ENCODE peak calls at places on chromosome 9, in six cellular contexts. S is stimulated activated CD4-positive, alpha-beta T cell treated with anti-CD3 and anti-CD28 coated beads, Interleukin-2, amount 100 ng/mL, for 24 hours; Y is NCI-H1092 treated with DMSO at 0.1 percent for 48 hours; N is naive thymus-derived CD4-positive, alpha-beta T cell; F is GM03348; G is activated CD8-positive, alpha-beta memory T cell treated with anti-CD3 and anti-CD28 coated beads for 4 hours. A is an unnamed sample.

GRCh38 chr9:97046228-97046627 is 7.3 kb upstream of the CTSV start:
- DNase-seq in S (no peak), Y (no peak), N (no peak), F (no peak), G (no peak), A (no peak)

GRCh38 chr9:125889122-125889523 is 141.9 kb downstream of the PBX3 start:
- DNase-seq in S (peak), Y (peak), N (no peak), F (peak), G (no peak), A (no peak)

GRCh38 chr9:18910435-18910834 is 122.6 kb downstream of the SAXO1 start:
- DNase-seq in S (no peak), Y (peak), N (no peak), F (no peak), G (no peak), A (no peak)

GRCh38 chr9:28158451-28158850 is 585.2 kb upstream of the C9orf72 start:
- DNase-seq in S (no peak), Y (no peak), N (no peak), F (no peak), G (no peak), A (no peak)

GRCh38 chr9:5511476-5511875 is 1.1 kb downstream of the PDCD1LG2 start:
- DNase-seq in S (no peak), Y (peak), N (no peak), F (no peak), G (no peak), A (no peak)

GRCh38 chr9:87950765-87951488 is 23.4 kb downstream of the CDK20 start:
- DNase-seq in S (no peak), Y (peak), N (no peak), F (peak), G (no peak), A (no peak)

GRCh38 chr9:110546411-110546871 is 33.1 kb downstream of the SVEP1 start:
- DNase-seq in S (no peak), Y (no peak), N (no peak), F (no peak), G (no peak), A (no peak)

GRCh38 chr9:130433947-130434262 is 10.9 kb upstream of the ASS1 start:
- DNase-seq in S (no peak), Y (no peak), N (no peak), F (no peak), G (no peak), A (no peak)

GRCh38 chr9:112332977-112333638 is at the start of gene PTBP3:
- DNase-seq in S (peak), Y (peak), N (peak), F (peak), G (peak), A (peak)

GRCh38 chr9:72913382-72914009 is 39.4 kb downstream of the ALDH1A1 start:
- DNase-seq in S (no peak), Y (no peak), N (no peak), F (no peak), G (no peak), A (no peak)

GRCh38 chr9:118578467-118578866 is 790.8 kb downstream of the BRINP1 start:
- DNase-seq in S (no peak), Y (no peak), N (no peak), F (peak), G (no peak), A (no peak)

GRCh38 chr9:127949827-127950512 is 12.3 kb upstream of the DPM2 start:
- DNase-seq in S (no peak), Y (no peak), N (no peak), F (no peak), G (no peak), A (no peak)

GRCh38 chr9:121390372-121390771 is 20.3 kb upstream of the STOM start:
- DNase-seq in S (no peak), Y (no peak), N (no peak), F (no peak), G (no peak), A (no peak)

GRCh38 chr9:37001461-37001860 is 32.6 kb downstream of the PAX5 start:
- DNase-seq in S (no peak), Y (no peak), N (no peak), F (no peak), G (no peak), A (no peak)

GRCh38 chr9:95715911-95716435 is 159.5 kb upstream of the ERCC6L2 start:
- DNase-seq in S (no peak), Y (peak), N (no peak), F (no peak), G (no peak), A (no peak)

GRCh38 chr9:134620751-134621557 is 20.6 kb upstream of the COL5A1 start:
- DNase-seq in S (no peak), Y (no peak), N (no peak), F (no peak), G (no peak), A (no peak)

GRCh38 chr9:86731511-86731993 is 215.8 kb downstream of the GAS1 start:
- DNase-seq in S (no peak), Y (no peak), N (no peak), F (no peak), G (no peak), A (no peak)

GRCh38 chr9:4038182-4038723 is 261.6 kb downstream of the GLIS3 start:
- DNase-seq in S (no peak), Y (no peak), N (no peak), F (peak), G (no peak), A (no peak)

GRCh38 chr9:108850293-108850897 is 5.4 kb downstream of the ACTL7B start:
- DNase-seq in S (no peak), Y (peak), N (no peak), F (peak), G (no peak), A (no peak)

GRCh38 chr9:23123048-23123632 is 676.5 kb downstream of the DMRTA1 start:
- DNase-seq in S (no peak), Y (peak), N (no peak), F (peak), G (no peak), A (no peak)

GRCh38 chr9:12497790-12498189 is 195.4 kb upstream of the TYRP1 start:
- DNase-seq in S (no peak), Y (no peak), N (no peak), F (no peak), G (no peak), A (no peak)

GRCh38 chr9:36337865-36338264 is 62.2 kb downstream of the RNF38 start:
- DNase-seq in S (no peak), Y (no peak), N (no peak), F (no peak), G (no peak), A (no peak)

GRCh38 chr9:122364783-122365150 is 6.1 kb upstream of the PTGS1 start:
- DNase-seq in S (no peak), Y (no peak), N (no peak), F (peak), G (no peak), A (no peak)

GRCh38 chr9:83937861-83938455 is 16.7 kb upstream of the KIF27 start:
- DNase-seq in S (no peak), Y (peak), N (peak), F (peak), G (no peak), A (peak)

GRCh38 chr9:76917299-76917698 is 11.4 kb upstream of the PRUNE2 start:
- DNase-seq in S (no peak), Y (no peak), N (no peak), F (no peak), G (no peak), A (no peak)

GRCh38 chr9:133058550-133059320 is 3.0 kb upstream of the CEL start:
- DNase-seq in S (no peak), Y (no peak), N (no peak), F (no peak), G (no peak), A (no peak)

GRCh38 chr9:114387678-114388431 is at the start of gene AKNA:
- DNase-seq in S (peak), Y (peak), N (peak), F (peak), G (peak), A (peak)

GRCh38 chr9:108512426-108513173 is 343.2 kb downstream of the ACTL7B start:
- DNase-seq in S (no peak), Y (no peak), N (no peak), F (no peak), G (no peak), A (no peak)

GRCh38 chr9:98992885-98993569 is 49.3 kb downstream of the COL15A1 start:
- DNase-seq in S (no peak), Y (no peak), N (no peak), F (no peak), G (no peak), A (no peak)

GRCh38 chr9:106616026-106616425 is 246.9 kb upstream of the ZNF462 start:
- DNase-seq in S (no peak), Y (no peak), N (no peak), F (no peak), G (no peak), A (no peak)

GRCh38 chr9:99171225-99172128 is 50.3 kb downstream of the ALG2 start:
- DNase-seq in S (no peak), Y (no peak), N (no peak), F (no peak), G (no peak), A (no peak)

GRCh38 chr9:95336281-95336680 is 18.8 kb upstream of the FANCC start:
- DNase-seq in S (peak), Y (no peak), N (no peak), F (no peak), G (no peak), A (peak)

GRCh38 chr9:125238127-125238914 is 2.8 kb downstream of the HSPA5 start:
- DNase-seq in S (no peak), Y (no peak), N (no peak), F (no peak), G (no peak), A (peak)

GRCh38 chr9:89548210-89548609 is 50.3 kb upstream of the SEMA4D start:
- DNase-seq in S (no peak), Y (no peak), N (no peak), F (no peak), G (no peak), A (no peak)

GRCh38 chr9:37928552-37929430 is 24.9 kb upstream of the SLC25A51 start:
- DNase-seq in S (no peak), Y (no peak), N (no peak), F (no peak), G (no peak), A (no peak)

GRCh38 chr9:21027295-21027694 is 4.1 kb downstream of the HACD4 start:
- DNase-seq in S (no peak), Y (no peak), N (no peak), F (peak), G (no peak), A (no peak)